ENCODE peak calls at places on chromosome 2, in four cellular contexts. Q, X, G and K are unnamed samples.

GRCh38 chr2:164840930-164841718 is 499 bp downstream of the COBLL1 start:
- DNase-seq in Q (peak), X (peak), G (no peak), K (peak)

GRCh38 chr2:234412726-234413125 is 84.2 kb downstream of the ARL4C start:
- DNase-seq in Q (no peak), X (no peak), G (no peak), K (no peak)

GRCh38 chr2:144383571-144383970 is 136.3 kb downstream of the ZEB2 start:
- DNase-seq in Q (no peak), X (no peak), G (no peak), K (no peak)

GRCh38 chr2:7633556-7634153 is 716.4 kb downstream of the RNF144A start:
- DNase-seq in Q (no peak), X (no peak), G (no peak), K (no peak)

GRCh38 chr2:112615051-112615450 is 30.6 kb downstream of the CHCHD5 start:
- DNase-seq in Q (no peak), X (no peak), G (no peak), K (no peak)

GRCh38 chr2:240201861-240202260 is 61.4 kb upstream of the OTOS start:
- DNase-seq in Q (no peak), X (no peak), G (no peak), K (no peak)

GRCh38 chr2:39546937-39547336 is 109.9 kb upstream of the MAP4K3 start:
- DNase-seq in Q (no peak), X (no peak), G (no peak), K (no peak)

GRCh38 chr2:146124741-146125140 is 1604.8 kb upstream of the ZEB2 start:
- DNase-seq in Q (no peak), X (no peak), G (no peak), K (no peak)

GRCh38 chr2:64750001-64750816 is 96.5 kb upstream of the SERTAD2 start:
- DNase-seq in Q (peak), X (peak), G (no peak), K (no peak)

GRCh38 chr2:213834746-213835145 is 550.5 kb downstream of the SPAG16 start:
- DNase-seq in Q (no peak), X (no peak), G (no peak), K (no peak)
- TF ChIP-seq EGR1 in Q (no peak), X (no peak), G (no peak), K (no peak)

DNA sequence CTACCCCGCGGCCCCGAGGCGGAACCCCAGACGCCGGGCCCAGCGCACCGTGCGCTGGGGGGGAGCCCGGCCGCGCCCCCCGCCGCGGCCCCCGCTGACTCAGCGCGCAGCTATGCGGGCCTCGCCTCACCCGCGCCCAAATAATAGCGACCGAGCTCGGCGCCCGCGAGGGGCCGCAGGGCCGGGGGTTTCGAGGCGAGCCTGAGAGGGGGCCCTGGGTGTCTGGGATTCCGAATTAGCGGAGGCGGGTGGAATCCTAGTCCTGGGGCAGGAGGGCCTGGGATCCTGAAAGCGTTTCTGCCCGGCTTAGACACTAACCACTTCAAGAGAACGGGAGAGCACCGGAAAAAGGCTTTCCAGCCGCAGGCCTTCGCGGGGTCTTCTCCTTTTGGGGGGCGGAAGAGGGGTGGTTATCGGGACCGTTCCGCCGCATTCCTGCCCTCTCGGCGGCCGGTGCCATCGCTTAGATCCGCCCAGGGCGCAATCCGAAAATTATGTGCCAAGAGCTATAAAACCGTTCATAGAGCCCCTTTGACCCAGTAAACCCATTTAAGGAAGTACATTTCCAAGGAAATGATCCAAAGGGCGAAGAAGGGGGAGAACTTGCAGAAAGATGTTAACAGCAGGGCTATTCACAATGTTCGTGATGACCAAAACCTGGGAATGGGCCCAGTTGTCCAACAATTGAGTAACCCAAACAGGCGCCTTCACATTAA is 678 bp upstream of the ROCK2 start:
- DNase-seq in Q (peak), X (peak), G (no peak), K (peak)
- TF ChIP-seq JUND in Q (peak), X (peak), G (no peak), K (peak)

GRCh38 chr2:166106431-166107015 is 21.3 kb downstream of the SCN1A start:
- DNase-seq in Q (peak), X (no peak), G (no peak), K (no peak)
- TF ChIP-seq EGR1 in Q (no peak), X (no peak), G (no peak), K (no peak)

GRCh38 chr2:1744446-1745170 is at the start of gene PXDN:
- DNase-seq in Q (no peak), X (no peak), G (no peak), K (no peak)
- TF ChIP-seq JUND in Q (no peak), X (no peak), G (no peak), K (no peak)

GRCh38 chr2:69958480-69958879 is 3.0 kb downstream of the ASPRV1 start:
- DNase-seq in Q (no peak), X (no peak), G (no peak), K (no peak)
- TF ChIP-seq EGR1 in Q (no peak), X (no peak), G (no peak), K (no peak)

DNA sequence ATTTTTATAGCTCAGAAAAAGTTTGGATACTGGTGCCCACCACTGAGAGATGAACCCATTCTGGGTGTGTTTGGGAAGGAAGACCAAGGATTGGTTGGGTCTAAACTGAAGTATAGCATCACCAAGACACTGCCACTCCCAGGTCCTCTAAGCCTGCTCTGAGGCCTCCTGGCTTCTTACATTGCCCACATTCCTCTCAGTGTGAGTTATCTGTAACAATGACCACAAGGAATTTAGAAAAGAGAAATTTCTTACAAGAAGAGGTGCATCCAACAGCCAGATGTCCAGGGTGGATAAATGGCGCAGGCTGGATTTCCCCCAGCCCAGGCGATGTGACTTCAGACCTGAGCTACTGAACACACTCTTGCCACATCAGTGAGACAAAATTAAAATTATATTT is 1.6 kb upstream of the GPR45 start:
- DNase-seq in Q (no peak), X (no peak), G (no peak), K (no peak)
- TF ChIP-seq JUND in Q (no peak), X (no peak), G (no peak), K (no peak)